ENCODE peak calls at places on chromosome 6, in five cellular contexts. One of them, this sample, is unnamed.

GRCh38 chr6:25053875-25054371 is 118.2 kb upstream of the RIPOR2 start:
- DNase-seq in globus pallidus: no peak
- DNase-seq in tibial artery: no peak
- DNase-seq in stimulated activated CD4-positive, alpha-beta T cell treated with anti-CD3 and anti-CD28 coated beads, Interleukin-15, amount 100 ng/mL, for 1 hour: no peak
- DNase-seq in pancreas: no peak
- DNase-seq in this sample: no peak

GRCh38 chr6:53067307-53067706 is 2.1 kb downstream of the FBXO9 start:
- DNase-seq in globus pallidus: no peak
- DNase-seq in tibial artery: no peak
- DNase-seq in stimulated activated CD4-positive, alpha-beta T cell treated with anti-CD3 and anti-CD28 coated beads, Interleukin-15, amount 100 ng/mL, for 1 hour: no peak
- DNase-seq in pancreas: no peak
- DNase-seq in this sample: no peak

GRCh38 chr6:130775421-130776012 is 51.7 kb upstream of the SMLR1 start:
- DNase-seq in globus pallidus: no peak
- DNase-seq in tibial artery: no peak
- DNase-seq in stimulated activated CD4-positive, alpha-beta T cell treated with anti-CD3 and anti-CD28 coated beads, Interleukin-15, amount 100 ng/mL, for 1 hour: no peak
- DNase-seq in pancreas: no peak
- DNase-seq in this sample: no peak

GRCh38 chr6:34486106-34486740 is 20.3 kb downstream of the PACSIN1 start:
- DNase-seq in globus pallidus: no peak
- DNase-seq in tibial artery: no peak
- DNase-seq in stimulated activated CD4-positive, alpha-beta T cell treated with anti-CD3 and anti-CD28 coated beads, Interleukin-15, amount 100 ng/mL, for 1 hour: no peak
- DNase-seq in pancreas: no peak
- DNase-seq in this sample: no peak

GRCh38 chr6:125647391-125647790 is 102.0 kb upstream of the HEY2 start:
- DNase-seq in globus pallidus: no peak
- DNase-seq in tibial artery: no peak
- DNase-seq in stimulated activated CD4-positive, alpha-beta T cell treated with anti-CD3 and anti-CD28 coated beads, Interleukin-15, amount 100 ng/mL, for 1 hour: no peak
- DNase-seq in pancreas: no peak
- DNase-seq in this sample: no peak

GRCh38 chr6:45920819-45921511 is 94.7 kb downstream of the CLIC5 start:
- DNase-seq in globus pallidus: no peak
- DNase-seq in tibial artery: no peak
- DNase-seq in stimulated activated CD4-positive, alpha-beta T cell treated with anti-CD3 and anti-CD28 coated beads, Interleukin-15, amount 100 ng/mL, for 1 hour: no peak
- DNase-seq in pancreas: no peak
- DNase-seq in this sample: no peak

GRCh38 chr6:122755901-122756300 is 23.6 kb upstream of the FABP7 start:
- DNase-seq in globus pallidus: no peak
- DNase-seq in tibial artery: no peak
- DNase-seq in stimulated activated CD4-positive, alpha-beta T cell treated with anti-CD3 and anti-CD28 coated beads, Interleukin-15, amount 100 ng/mL, for 1 hour: no peak
- DNase-seq in pancreas: no peak
- DNase-seq in this sample: no peak

GRCh38 chr6:139253656-139254055 is 38.1 kb downstream of the TXLNB start:
- DNase-seq in globus pallidus: no peak
- DNase-seq in tibial artery: no peak
- DNase-seq in stimulated activated CD4-positive, alpha-beta T cell treated with anti-CD3 and anti-CD28 coated beads, Interleukin-15, amount 100 ng/mL, for 1 hour: no peak
- DNase-seq in pancreas: no peak
- DNase-seq in this sample: no peak

GRCh38 chr6:30465582-30466306 is 23.6 kb upstream of the HLA-E start:
- DNase-seq in globus pallidus: no peak
- DNase-seq in tibial artery: no peak
- DNase-seq in stimulated activated CD4-positive, alpha-beta T cell treated with anti-CD3 and anti-CD28 coated beads, Interleukin-15, amount 100 ng/mL, for 1 hour: no peak
- DNase-seq in pancreas: no peak
- DNase-seq in this sample: no peak

GRCh38 chr6:167134448-167135328 is 11.8 kb downstream of the CCR6 start:
- DNase-seq in globus pallidus: no peak
- DNase-seq in tibial artery: no peak
- DNase-seq in stimulated activated CD4-positive, alpha-beta T cell treated with anti-CD3 and anti-CD28 coated beads, Interleukin-15, amount 100 ng/mL, for 1 hour: no peak
- DNase-seq in pancreas: no peak
- DNase-seq in this sample: no peak

GRCh38 chr6:3442444-3443220 is 14.2 kb downstream of the SLC22A23 start:
- DNase-seq in globus pallidus: no peak
- DNase-seq in tibial artery: no peak
- DNase-seq in stimulated activated CD4-positive, alpha-beta T cell treated with anti-CD3 and anti-CD28 coated beads, Interleukin-15, amount 100 ng/mL, for 1 hour: no peak
- DNase-seq in pancreas: no peak
- DNase-seq in this sample: no peak

GRCh38 chr6:122770835-122771601 is 8.5 kb upstream of the FABP7 start:
- DNase-seq in globus pallidus: no peak
- DNase-seq in tibial artery: no peak
- DNase-seq in stimulated activated CD4-positive, alpha-beta T cell treated with anti-CD3 and anti-CD28 coated beads, Interleukin-15, amount 100 ng/mL, for 1 hour: no peak
- DNase-seq in pancreas: peak; percentile 48
- DNase-seq in this sample: no peak

GRCh38 chr6:38012573-38012972 is 193.0 kb downstream of the ZFAND3 start:
- DNase-seq in globus pallidus: peak; percentile 38
- DNase-seq in tibial artery: no peak
- DNase-seq in stimulated activated CD4-positive, alpha-beta T cell treated with anti-CD3 and anti-CD28 coated beads, Interleukin-15, amount 100 ng/mL, for 1 hour: no peak
- DNase-seq in pancreas: no peak
- DNase-seq in this sample: no peak

GRCh38 chr6:93417421-93417996 is 1.9 kb downstream of the EPHA7 start:
- DNase-seq in globus pallidus: peak; percentile 38
- DNase-seq in tibial artery: peak; percentile 42
- DNase-seq in stimulated activated CD4-positive, alpha-beta T cell treated with anti-CD3 and anti-CD28 coated beads, Interleukin-15, amount 100 ng/mL, for 1 hour: no peak
- DNase-seq in pancreas: no peak
- DNase-seq in this sample: peak; percentile 42

GRCh38 chr6:3281669-3282460 is 23.1 kb downstream of the PSMG4 start:
- DNase-seq in globus pallidus: no peak
- DNase-seq in tibial artery: peak; percentile 63
- DNase-seq in stimulated activated CD4-positive, alpha-beta T cell treated with anti-CD3 and anti-CD28 coated beads, Interleukin-15, amount 100 ng/mL, for 1 hour: no peak
- DNase-seq in pancreas: no peak
- DNase-seq in this sample: peak; percentile 42

GRCh38 chr6:109242923-109243322 is 139.3 kb downstream of the CD164 start:
- DNase-seq in globus pallidus: no peak
- DNase-seq in tibial artery: no peak
- DNase-seq in stimulated activated CD4-positive, alpha-beta T cell treated with anti-CD3 and anti-CD28 coated beads, Interleukin-15, amount 100 ng/mL, for 1 hour: no peak
- DNase-seq in pancreas: no peak
- DNase-seq in this sample: no peak

GRCh38 chr6:28597217-28597835 is 71.6 kb downstream of the GPX5 start:
- DNase-seq in globus pallidus: no peak
- DNase-seq in tibial artery: no peak
- DNase-seq in stimulated activated CD4-positive, alpha-beta T cell treated with anti-CD3 and anti-CD28 coated beads, Interleukin-15, amount 100 ng/mL, for 1 hour: peak; percentile 18
- DNase-seq in pancreas: no peak
- DNase-seq in this sample: no peak

GRCh38 chr6:164897523-164898094 is 411.8 kb downstream of the C6orf118 start:
- DNase-seq in globus pallidus: no peak
- DNase-seq in tibial artery: no peak
- DNase-seq in stimulated activated CD4-positive, alpha-beta T cell treated with anti-CD3 and anti-CD28 coated beads, Interleukin-15, amount 100 ng/mL, for 1 hour: no peak
- DNase-seq in pancreas: no peak
- DNase-seq in this sample: no peak

GRCh38 chr6:2900221-2900807 is 2.8 kb downstream of the SERPINB9 start:
- DNase-seq in globus pallidus: no peak
- DNase-seq in tibial artery: no peak
- DNase-seq in stimulated activated CD4-positive, alpha-beta T cell treated with anti-CD3 and anti-CD28 coated beads, Interleukin-15, amount 100 ng/mL, for 1 hour: no peak
- DNase-seq in pancreas: no peak
- DNase-seq in this sample: no peak

GRCh38 chr6:88856566-88856965 is 106.9 kb downstream of the RNGTT start:
- DNase-seq in globus pallidus: no peak
- DNase-seq in tibial artery: no peak
- DNase-seq in stimulated activated CD4-positive, alpha-beta T cell treated with anti-CD3 and anti-CD28 coated beads, Interleukin-15, amount 100 ng/mL, for 1 hour: no peak
- DNase-seq in pancreas: no peak
- DNase-seq in this sample: no peak

GRCh38 chr6:44696686-44697085 is 309.2 kb downstream of the CDC5L start:
- DNase-seq in globus pallidus: no peak
- DNase-seq in tibial artery: no peak
- DNase-seq in stimulated activated CD4-positive, alpha-beta T cell treated with anti-CD3 and anti-CD28 coated beads, Interleukin-15, amount 100 ng/mL, for 1 hour: no peak
- DNase-seq in pancreas: no peak
- DNase-seq in this sample: no peak

GRCh38 chr6:98833101-98834059 is 994 bp upstream of the POU3F2 start:
- DNase-seq in globus pallidus: peak; percentile 84
- DNase-seq in tibial artery: peak; percentile 69
- DNase-seq in stimulated activated CD4-positive, alpha-beta T cell treated with anti-CD3 and anti-CD28 coated beads, Interleukin-15, amount 100 ng/mL, for 1 hour: no peak
- DNase-seq in pancreas: no peak
- DNase-seq in this sample: peak; percentile 81

GRCh38 chr6:158717341-158718328 is 67.8 kb downstream of the SYTL3 start:
- DNase-seq in globus pallidus: no peak
- DNase-seq in tibial artery: peak; percentile 48
- DNase-seq in stimulated activated CD4-positive, alpha-beta T cell treated with anti-CD3 and anti-CD28 coated beads, Interleukin-15, amount 100 ng/mL, for 1 hour: no peak
- DNase-seq in pancreas: no peak
- DNase-seq in this sample: no peak

GRCh38 chr6:11584264-11584663 is 46.7 kb downstream of the TMEM170B start:
- DNase-seq in globus pallidus: no peak
- DNase-seq in tibial artery: no peak
- DNase-seq in stimulated activated CD4-positive, alpha-beta T cell treated with anti-CD3 and anti-CD28 coated beads, Interleukin-15, amount 100 ng/mL, for 1 hour: no peak
- DNase-seq in pancreas: no peak
- DNase-seq in this sample: no peak

GRCh38 chr6:27795697-27796494 is 116.3 kb downstream of the OR2B2 start:
- DNase-seq in globus pallidus: peak; percentile 65
- DNase-seq in tibial artery: no peak
- DNase-seq in stimulated activated CD4-positive, alpha-beta T cell treated with anti-CD3 and anti-CD28 coated beads, Interleukin-15, amount 100 ng/mL, for 1 hour: no peak
- DNase-seq in pancreas: peak; percentile 49
- DNase-seq in this sample: peak; percentile 91

GRCh38 chr6:40472354-40472753 is 114.8 kb downstream of the LRFN2 start:
- DNase-seq in globus pallidus: no peak
- DNase-seq in tibial artery: no peak
- DNase-seq in stimulated activated CD4-positive, alpha-beta T cell treated with anti-CD3 and anti-CD28 coated beads, Interleukin-15, amount 100 ng/mL, for 1 hour: no peak
- DNase-seq in pancreas: no peak
- DNase-seq in this sample: no peak

GRCh38 chr6:84455630-84456029 is 228.2 kb upstream of the CEP162 start:
- DNase-seq in globus pallidus: no peak
- DNase-seq in tibial artery: no peak
- DNase-seq in stimulated activated CD4-positive, alpha-beta T cell treated with anti-CD3 and anti-CD28 coated beads, Interleukin-15, amount 100 ng/mL, for 1 hour: no peak
- DNase-seq in pancreas: no peak
- DNase-seq in this sample: no peak

GRCh38 chr6:15363523-15364400 is 117.9 kb downstream of the JARID2 start:
- DNase-seq in globus pallidus: no peak
- DNase-seq in tibial artery: no peak
- DNase-seq in stimulated activated CD4-positive, alpha-beta T cell treated with anti-CD3 and anti-CD28 coated beads, Interleukin-15, amount 100 ng/mL, for 1 hour: no peak
- DNase-seq in pancreas: no peak
- DNase-seq in this sample: no peak